ENCODE peak calls at places on chromosomes 6 and 20, in seven cellular contexts. B is HCEC 1CT, H is NCI-H510A treated with DMSO at 0.1 percent for 48 hours, U is NCI-H774, L is HEK293T, Y is T1000, G is pancreas. T is an unnamed sample.

GRCh38 chr20:43576108-43576507 is 14.6 kb upstream of the IFT52 start:
- DNase-seq in B (no peak), H (no peak), U (no peak), L (no peak), Y (no peak), G (no peak), T (no peak)

GRCh38 chr6:78525961-78526360 is 341.4 kb upstream of the IRAK1BP1 start:
- DNase-seq in B (no peak), H (no peak), U (no peak), L (no peak), Y (no peak), G (no peak), T (no peak)

GRCh38 chr6:42136508-42137191 is 5.8 kb downstream of the C6orf132 start:
- DNase-seq in B (peak; percentile 70), H (no peak), U (no peak), L (peak; percentile 34), Y (peak; percentile 49), G (no peak), T (peak; percentile 74)

GRCh38 chr6:75368151-75368779 is 83.7 kb upstream of the TMEM30A start:
- DNase-seq in B (no peak), H (peak; percentile 51), U (peak; percentile 68), L (peak; percentile 47), Y (no peak), G (no peak), T (no peak)

GRCh38 chr20:50195524-50196120 is 5.0 kb downstream of the CEBPB start:
- DNase-seq in B (peak; percentile 3), H (no peak), U (no peak), L (no peak), Y (no peak), G (no peak), T (no peak)

GRCh38 chr20:33945391-33946079 is 48.2 kb upstream of the RALY start:
- DNase-seq in B (peak; percentile 81), H (no peak), U (no peak), L (no peak), Y (no peak), G (no peak), T (peak; percentile 70)

GRCh38 chr6:26097268-26097875 is 10.1 kb downstream of the HFE start:
- DNase-seq in B (peak; percentile 65), H (peak; percentile 70), U (peak; percentile 67), L (peak; percentile 49), Y (peak; percentile 18), G (no peak), T (peak; percentile 46)

GRCh38 chr6:95574811-95575210 is 2.5 kb upstream of the MANEA start:
- DNase-seq in B (peak; percentile 75), H (no peak), U (peak; percentile 22), L (no peak), Y (no peak), G (no peak), T (peak; percentile 4)

GRCh38 chr20:54070187-54070987 is at the start of gene BCAS1:
- DNase-seq in B (no peak), H (no peak), U (no peak), L (no peak), Y (no peak), G (peak; percentile 70), T (no peak)

GRCh38 chr6:92050216-92050615 is 1369.1 kb downstream of the EPHA7 start:
- DNase-seq in B (no peak), H (no peak), U (no peak), L (no peak), Y (no peak), G (no peak), T (no peak)

GRCh38 chr20:62804021-62804631 is 509 bp upstream of the OGFR start:
- DNase-seq in B (no peak), H (no peak), U (no peak), L (no peak), Y (no peak), G (no peak), T (no peak)

GRCh38 chr6:149397384-149397783 is 2.7 kb upstream of the SUMO4 start:
- DNase-seq in B (no peak), H (no peak), U (no peak), L (no peak), Y (no peak), G (no peak), T (no peak)